ENCODE peak calls at places on chromosomes 7 and 10, in seven cellular contexts. M is fibroblast of lung, U is right atrium auricular region, W is heart left ventricle, Z is astrocyte of the spinal cord, N is suprapubic skin, A is fibroblast of mammary gland. C is an unnamed sample.

GRCh38 chr7:121113288-121113687 is 124.8 kb downstream of the CPED1 start:
- DNase-seq in M (no peak), U (no peak), W (no peak), Z (peak), N (no peak), A (no peak), C (no peak)

GRCh38 chr10:122343135-122343800 is 31.2 kb upstream of the PLEKHA1 start:
- DNase-seq in M (no peak), U (peak), W (no peak), Z (no peak), N (no peak), A (no peak), C (no peak)

GRCh38 chr10:117750616-117751015 is 208.1 kb downstream of the EMX2 start:
- DNase-seq in M (no peak), U (no peak), W (no peak), Z (no peak), N (no peak), A (no peak), C (no peak)

GRCh38 chr10:128095753-128096469 is 30.3 kb downstream of the MKI67 start:
- DNase-seq in M (no peak), U (no peak), W (no peak), Z (no peak), N (no peak), A (no peak), C (no peak)

GRCh38 chr7:134140889-134141867 is 14.0 kb downstream of the LRGUK start:
- DNase-seq in M (peak), U (peak), W (peak), Z (peak), N (peak), A (peak), C (no peak)

GRCh38 chr10:132665946-132666732 is 119.8 kb downstream of the NKX6-2 start:
- DNase-seq in M (peak), U (no peak), W (no peak), Z (peak), N (no peak), A (peak), C (no peak)

GRCh38 chr10:52751337-52751736 is 21.2 kb downstream of the MBL2 start:
- DNase-seq in M (no peak), U (no peak), W (no peak), Z (no peak), N (no peak), A (no peak), C (no peak)

GRCh38 chr10:101162677-101163076 is 31.6 kb downstream of the TLX1 start:
- DNase-seq in M (no peak), U (no peak), W (no peak), Z (no peak), N (no peak), A (no peak), C (no peak)

GRCh38 chr10:21926358-21926890 is 77.1 kb downstream of the DNAJC1 start:
- DNase-seq in M (no peak), U (no peak), W (no peak), Z (no peak), N (no peak), A (no peak), C (no peak)

GRCh38 chr10:86266446-86267242 is 100.0 kb downstream of the GRID1 start:
- DNase-seq in M (no peak), U (no peak), W (no peak), Z (no peak), N (peak), A (no peak), C (no peak)

GRCh38 chr10:76315240-76315639 is 883.8 kb downstream of the LRMDA start:
- DNase-seq in M (no peak), U (no peak), W (no peak), Z (no peak), N (no peak), A (no peak), C (no peak)

GRCh38 chr10:84212015-84212414 is 13.3 kb downstream of the LRIT2 start:
- DNase-seq in M (no peak), U (no peak), W (no peak), Z (no peak), N (no peak), A (no peak), C (no peak)

GRCh38 chr7:18689535-18689934 is 194.0 kb downstream of the HDAC9 start:
- DNase-seq in M (no peak), U (no peak), W (no peak), Z (peak), N (no peak), A (peak), C (no peak)

GRCh38 chr7:75931676-75932075 is 16.7 kb downstream of the POR start:
- DNase-seq in M (no peak), U (no peak), W (no peak), Z (no peak), N (no peak), A (peak), C (no peak)

GRCh38 chr7:142557971-142558582 is 191.2 kb upstream of the PRSS1 start:
- DNase-seq in M (peak), U (no peak), W (no peak), Z (peak), N (no peak), A (peak), C (no peak)

GRCh38 chr7:106817098-106817497 is 48.0 kb upstream of the PIK3CG start:
- DNase-seq in M (no peak), U (no peak), W (no peak), Z (no peak), N (no peak), A (no peak), C (no peak)

GRCh38 chr7:104923010-104923421 is 91.0 kb upstream of the KMT2E start:
- DNase-seq in M (peak), U (peak), W (peak), Z (peak), N (peak), A (peak), C (peak)

GRCh38 chr10:11881477-11882417 is 58.6 kb downstream of the PROSER2 start:
- DNase-seq in M (no peak), U (no peak), W (no peak), Z (no peak), N (no peak), A (no peak), C (no peak)

GRCh38 chr10:14758994-14759664 is 15.6 kb downstream of the FAM107B start:
- DNase-seq in M (no peak), U (no peak), W (no peak), Z (no peak), N (no peak), A (no peak), C (no peak)

GRCh38 chr10:23150081-23150480 is 42.0 kb upstream of the PTF1A start:
- DNase-seq in M (no peak), U (no peak), W (no peak), Z (no peak), N (no peak), A (no peak), C (no peak)

GRCh38 chr7:19442016-19442785 is 266.6 kb downstream of the POLR1F start:
- DNase-seq in M (peak), U (no peak), W (no peak), Z (peak), N (no peak), A (peak), C (peak)

GRCh38 chr7:87877641-87878040 is 1.3 kb downstream of the DBF4 start:
- DNase-seq in M (peak), U (no peak), W (no peak), Z (peak), N (no peak), A (no peak), C (no peak)

GRCh38 chr10:120514035-120514620 is 57.1 kb downstream of the PLPP4 start:
- DNase-seq in M (no peak), U (no peak), W (no peak), Z (peak), N (no peak), A (peak), C (no peak)

GRCh38 chr7:156816943-156817572 is 75.9 kb downstream of the LMBR1 start:
- DNase-seq in M (peak), U (no peak), W (no peak), Z (peak), N (no peak), A (peak), C (no peak)

GRCh38 chr7:115526272-115526671 is 504.3 kb downstream of the TFEC start:
- DNase-seq in M (no peak), U (no peak), W (no peak), Z (no peak), N (no peak), A (no peak), C (no peak)

GRCh38 chr7:99393363-99394187 is 14.8 kb downstream of the PDAP1 start:
- DNase-seq in M (peak), U (no peak), W (peak), Z (peak), N (no peak), A (no peak), C (no peak)

GRCh38 chr7:120856621-120857352 is 1.2 kb downstream of the TSPAN12 start:
- DNase-seq in M (peak), U (peak), W (peak), Z (peak), N (peak), A (peak), C (no peak)

GRCh38 chr7:41679566-41679965 is 23.3 kb downstream of the INHBA start:
- DNase-seq in M (no peak), U (no peak), W (no peak), Z (no peak), N (no peak), A (no peak), C (no peak)

GRCh38 chr10:11539191-11539868 is 72.1 kb downstream of the USP6NL start:
- DNase-seq in M (peak), U (no peak), W (no peak), Z (peak), N (no peak), A (peak), C (no peak)

GRCh38 chr10:86498608-86499007 is 23.0 kb downstream of the WAPL start:
- DNase-seq in M (no peak), U (no peak), W (no peak), Z (no peak), N (no peak), A (no peak), C (no peak)

GRCh38 chr7:101819913-101820522 is 2.6 kb downstream of the CUX1 start:
- DNase-seq in M (no peak), U (no peak), W (no peak), Z (no peak), N (no peak), A (no peak), C (no peak)

GRCh38 chr10:5627486-5628044 is 38.8 kb downstream of the ASB13 start:
- DNase-seq in M (no peak), U (no peak), W (no peak), Z (no peak), N (no peak), A (no peak), C (no peak)

GRCh38 chr7:43196379-43196778 is 83.9 kb downstream of the HECW1 start:
- DNase-seq in M (no peak), U (no peak), W (no peak), Z (peak), N (no peak), A (peak), C (no peak)

GRCh38 chr10:89224697-89225443 is 17.8 kb upstream of the CH25H start:
- DNase-seq in M (no peak), U (no peak), W (peak), Z (no peak), N (no peak), A (no peak), C (peak)

GRCh38 chr10:110209399-110209925 is 2.1 kb downstream of the MXI1 start:
- DNase-seq in M (peak), U (peak), W (peak), Z (peak), N (peak), A (peak), C (no peak)

GRCh38 chr10:95233377-95234034 is 39.5 kb downstream of the ACSM6 start:
- DNase-seq in M (no peak), U (no peak), W (no peak), Z (no peak), N (no peak), A (peak), C (no peak)

GRCh38 chr7:2982831-2983230 is 60.8 kb downstream of the CARD11 start:
- DNase-seq in M (no peak), U (no peak), W (no peak), Z (no peak), N (no peak), A (no peak), C (no peak)

GRCh38 chr10:112919721-112920120 is 30.3 kb upstream of the TCF7L2 start:
- DNase-seq in M (peak), U (no peak), W (no peak), Z (peak), N (no peak), A (peak), C (no peak)

GRCh38 chr10:62056660-62057059 is 155.2 kb downstream of the ARID5B start:
- DNase-seq in M (no peak), U (no peak), W (no peak), Z (no peak), N (no peak), A (no peak), C (no peak)

GRCh38 chr7:149261829-149262617 is at the start of gene ZNF783:
- DNase-seq in M (peak), U (peak), W (peak), Z (peak), N (peak), A (peak), C (no peak)
- TF ChIP-seq CTCF in M (peak), U (peak), W (peak), Z (peak), N (peak), A (no peak), C (peak)

GRCh38 chr7:55021053-55021452 is 2.2 kb downstream of the EGFR start:
- DNase-seq in M (no peak), U (no peak), W (no peak), Z (no peak), N (no peak), A (no peak), C (no peak)

GRCh38 chr7:55019329-55019690 is 493 bp downstream of the EGFR start:
- DNase-seq in M (peak), U (peak), W (peak), Z (peak), N (peak), A (no peak), C (no peak)

GRCh38 chr7:55018361-55019328 is at the start of gene EGFR:
- DNase-seq in M (peak), U (peak), W (peak), Z (peak), N (peak), A (peak), C (peak)

GRCh38 chr7:55020481-55020871 is 1.7 kb downstream of the EGFR start:
- DNase-seq in M (peak), U (no peak), W (no peak), Z (peak), N (peak), A (peak), C (peak)

GRCh38 chr7:55019691-55020480 is 1.1 kb downstream of the EGFR start:
- DNase-seq in M (no peak), U (no peak), W (peak), Z (no peak), N (no peak), A (no peak), C (no peak)
- H3K4me3 ChIP-seq in M (peak), U (peak), W (peak), Z (peak), N (peak), A (peak), C (peak)

GRCh38 chr10:31186225-31187010 is 132.6 kb upstream of the ZEB1 start:
- DNase-seq in M (no peak), U (no peak), W (no peak), Z (peak), N (no peak), A (no peak), C (peak)
- TF ChIP-seq CTCF in M (no peak), U (no peak), W (no peak), Z (peak), N (no peak), A (no peak), C (peak)

DNA sequence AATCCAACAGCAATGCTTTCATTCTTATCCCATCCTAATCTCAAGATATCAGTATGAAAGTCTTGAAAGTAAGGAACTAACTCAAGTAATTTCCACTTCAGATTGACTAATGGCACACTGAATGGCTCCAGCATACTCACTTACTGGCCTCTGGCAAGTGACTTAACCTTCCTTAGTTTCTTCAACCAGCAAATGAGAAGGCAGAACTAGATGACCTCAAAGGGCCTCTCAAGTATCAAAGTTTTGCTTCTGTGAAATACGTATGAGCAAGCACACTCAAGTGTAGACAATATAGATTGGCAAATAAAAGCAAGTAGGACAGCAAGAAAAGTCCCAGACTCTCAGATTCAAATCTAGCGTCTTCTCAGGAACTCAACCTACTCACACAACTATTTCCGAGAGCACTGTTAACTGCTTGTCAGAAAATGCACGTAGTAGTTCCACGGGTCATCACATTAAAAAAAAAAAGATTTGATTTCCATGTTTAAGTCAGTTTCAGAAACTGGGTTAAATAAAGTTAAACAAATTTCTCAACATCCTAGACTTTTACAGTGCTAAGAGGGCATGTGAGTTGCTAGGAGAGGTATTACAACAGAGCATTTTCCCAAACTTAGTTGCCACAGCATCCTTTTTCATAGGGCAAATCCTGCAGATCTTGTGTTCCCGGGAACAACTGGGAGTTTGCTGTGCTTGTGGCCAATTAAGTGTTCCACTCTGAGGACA is 276.9 kb upstream of the KLF14 start:
- DNase-seq in M (peak), U (no peak), W (no peak), Z (no peak), N (no peak), A (peak), C (no peak)
- H3K4me3 ChIP-seq in M (no peak), U (no peak), W (no peak), Z (no peak), N (peak), A (no peak), C (no peak)

GRCh38 chr7:57305192-57305748 is 144.7 kb upstream of the ZNF716 start:
- DNase-seq in M (no peak), U (no peak), W (no peak), Z (no peak), N (no peak), A (no peak), C (no peak)

GRCh38 chr7:57308631-57309408 is 141.2 kb upstream of the ZNF716 start:
- DNase-seq in M (no peak), U (no peak), W (no peak), Z (no peak), N (no peak), A (no peak), C (no peak)
- TF ChIP-seq CTCF in M (no peak), U (no peak), W (peak), Z (peak), N (no peak), A (no peak), C (peak)

DNA sequence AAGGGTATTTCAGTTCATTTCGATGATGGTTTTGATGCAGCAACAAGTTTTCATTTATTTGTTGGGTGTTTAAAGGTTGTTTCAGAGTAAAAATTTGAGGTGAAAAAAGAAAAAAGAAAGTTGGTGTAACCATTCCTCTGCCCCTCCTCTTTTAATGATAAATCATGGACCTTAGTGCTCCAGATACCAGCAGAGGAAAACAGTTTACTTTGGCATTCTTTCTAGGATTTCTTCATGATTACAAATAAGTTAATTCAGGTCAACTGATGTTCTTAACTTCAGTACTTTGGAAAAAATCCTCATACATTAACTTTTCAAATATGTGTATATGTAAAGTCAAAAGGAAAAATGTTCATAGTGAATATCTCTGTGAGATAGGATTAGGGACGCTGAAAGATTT is 2.0 kb upstream of the RBP4 start:
- DNase-seq in M (no peak), U (no peak), W (no peak), Z (no peak), N (no peak), A (no peak), C (no peak)
- H3K4me3 ChIP-seq in M (no peak), U (no peak), W (no peak), Z (no peak), N (no peak), A (no peak), C (no peak)

DNA sequence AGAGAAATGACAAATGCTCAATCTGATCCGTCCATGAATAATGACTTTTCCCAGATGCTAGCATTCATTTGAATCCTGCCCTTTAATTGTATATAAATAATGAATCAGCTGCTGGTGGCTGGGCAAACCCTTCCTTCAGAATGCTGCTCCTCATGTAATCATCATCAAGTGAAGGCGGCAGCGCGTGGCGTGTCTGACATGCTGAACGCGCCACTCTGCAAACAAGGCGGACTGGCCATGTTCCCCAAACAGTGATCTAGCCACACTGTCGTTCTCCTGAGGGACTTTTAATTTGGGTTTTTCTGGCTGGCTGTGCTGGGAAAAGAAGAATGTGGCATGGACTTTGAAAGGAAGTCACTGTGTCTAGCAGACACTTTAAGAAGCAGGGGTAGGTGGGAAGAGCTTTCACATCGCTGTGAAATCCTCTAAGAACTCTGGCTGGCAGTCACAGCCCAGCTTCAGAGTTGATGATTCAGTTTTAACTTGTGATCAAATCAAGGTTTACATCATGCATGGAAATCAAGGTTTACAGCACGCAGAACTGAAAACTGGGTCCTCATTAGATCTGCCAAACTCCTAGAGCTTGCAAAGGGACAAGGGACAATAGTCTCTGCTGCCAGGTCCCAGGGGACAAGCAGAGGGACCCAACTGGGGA is 70.6 kb downstream of the BEND7 start:
- DNase-seq in M (no peak), U (no peak), W (no peak), Z (no peak), N (no peak), A (peak), C (no peak)
- TF ChIP-seq CTCF in M (no peak), U (no peak), W (no peak), Z (no peak), N (no peak), A (no peak), C (no peak)

C was measured in retinal pigment epithelial cell.